ENCODE peak calls at places on chromosome 7, in six cellular contexts. Z is suprapubic skin, L is tibial nerve, A is Peyer's patch, O is heart left ventricle, E is adrenal gland. B is an unnamed sample.
A peak's percentile ranks its signal among the peaks of the same experiment; 100 is the strongest.

GRCh38 chr7:93262535-93262934 is 30.4 kb downstream of the VPS50 start:
- DNase-seq in Z (no peak), L (no peak), A (no peak), O (no peak), E (no peak), B (no peak)

GRCh38 chr7:33933611-33934281 is 28.4 kb downstream of the BMPER start:
- DNase-seq in Z (no peak), L (no peak), A (no peak), O (no peak), E (no peak), B (no peak)

GRCh38 chr7:41241641-41242040 is 461.2 kb downstream of the INHBA start:
- DNase-seq in Z (no peak), L (no peak), A (no peak), O (no peak), E (no peak), B (peak; percentile 14)

GRCh38 chr7:74554178-74554577 is 100.5 kb downstream of the GTF2IRD1 start:
- DNase-seq in Z (no peak), L (no peak), A (no peak), O (no peak), E (no peak), B (no peak)

GRCh38 chr7:30929686-30930085 is 18.0 kb downstream of the AQP1 start:
- DNase-seq in Z (no peak), L (no peak), A (peak; percentile 37), O (no peak), E (no peak), B (no peak)

GRCh38 chr7:30166841-30167235 is 32.1 kb downstream of the MTURN start:
- DNase-seq in Z (no peak), L (no peak), A (no peak), O (no peak), E (no peak), B (no peak)

GRCh38 chr7:47937065-47937687 is 11.1 kb downstream of the PKD1L1 start:
- DNase-seq in Z (no peak), L (no peak), A (peak; percentile 84), O (no peak), E (no peak), B (no peak)

GRCh38 chr7:127578036-127578684 is 7.2 kb downstream of the GCC1 start:
- DNase-seq in Z (no peak), L (no peak), A (no peak), O (no peak), E (no peak), B (peak; percentile 32)

GRCh38 chr7:84191261-84191660 is 3.3 kb downstream of the SEMA3A start:
- DNase-seq in Z (no peak), L (no peak), A (no peak), O (no peak), E (no peak), B (no peak)

GRCh38 chr7:70608229-70608628 is 523.7 kb upstream of the GALNT17 start:
- DNase-seq in Z (no peak), L (no peak), A (no peak), O (no peak), E (no peak), B (no peak)

GRCh38 chr7:132977234-132977633 is 104.7 kb downstream of the CHCHD3 start:
- DNase-seq in Z (no peak), L (no peak), A (no peak), O (no peak), E (no peak), B (no peak)
- H3K4me3 ChIP-seq in Z (no peak overlapping the region), L (no peak overlapping the region), A (no peak overlapping the region), O (no peak overlapping the region), E (no peak overlapping the region), B (no peak overlapping the region)

GRCh38 chr7:157284229-157285014 is 52.4 kb upstream of the DNAJB6 start:
- DNase-seq in Z (no peak), L (no peak), A (no peak), O (no peak), E (no peak), B (no peak)
- TF ChIP-seq POLR2A in Z (no peak), L (no peak), A (no peak), O (no peak), E (no peak), B (no peak)

DNA sequence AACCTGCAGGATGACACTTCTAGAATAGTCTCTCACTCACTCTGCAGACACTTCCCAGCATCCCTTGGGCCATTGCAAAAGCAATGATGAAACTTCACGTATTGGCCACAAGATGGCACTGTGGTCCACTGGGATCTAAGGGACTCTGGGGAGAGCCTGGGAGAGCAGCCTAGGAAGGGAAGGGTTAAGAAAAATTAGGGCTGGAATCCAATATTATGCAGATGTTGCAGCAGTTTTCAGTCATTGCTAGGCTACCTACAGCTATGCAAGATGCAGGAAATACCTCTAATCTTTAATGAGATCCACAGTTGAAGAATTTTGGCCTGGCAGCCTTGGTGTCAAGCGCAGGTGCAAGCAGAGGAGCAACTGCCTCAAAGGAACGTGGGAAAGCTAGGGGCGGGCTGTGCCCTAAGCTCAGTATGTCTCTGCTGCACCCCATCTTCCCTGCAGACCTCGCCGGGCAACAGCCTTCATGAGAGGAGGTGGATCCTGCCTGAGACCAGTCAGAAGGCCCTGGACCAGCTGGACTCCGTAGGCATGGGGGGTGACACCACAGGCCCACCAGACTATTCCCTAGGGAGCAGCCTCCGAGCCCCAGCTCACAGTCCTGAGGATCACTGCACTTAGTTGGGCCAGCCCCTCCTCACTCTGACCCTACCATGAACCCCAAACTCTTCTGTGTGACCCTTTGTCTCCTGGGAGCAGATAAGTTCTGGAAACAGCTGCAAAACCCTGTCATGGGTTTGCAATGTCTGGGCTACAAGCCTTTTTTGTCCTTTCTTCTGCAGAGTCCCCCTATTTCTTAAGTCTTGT is 127.9 kb upstream of the PRSS58 start:
- DNase-seq in Z (no peak), L (no peak), A (peak; percentile 70), O (peak; percentile 22), E (no peak), B (peak; percentile 95)
- TF ChIP-seq CTCF in Z (peak; percentile 18), L (peak; percentile 20), A (peak; percentile 64), O (peak; percentile 38), E (peak; percentile 28), B (peak; percentile 90)

GRCh38 chr7:38886265-38886664 is 22.7 kb downstream of the VPS41 start:
- DNase-seq in Z (no peak), L (no peak), A (no peak), O (no peak), E (no peak), B (no peak)
- H3K4me3 ChIP-seq in Z (no peak overlapping the region), L (no peak overlapping the region), A (no peak overlapping the region), O (no peak overlapping the region), E (no peak overlapping the region), B (no peak overlapping the region)

GRCh38 chr7:985915-986741 is 3.1 kb downstream of the CYP2W1 start:
- DNase-seq in Z (no peak), L (no peak), A (peak; percentile 59), O (no peak), E (peak; percentile 92), B (peak; percentile 64)
- TF ChIP-seq POLR2A in Z (no peak), L (no peak), A (no peak), O (no peak), E (peak; percentile 75), B (no peak)

GRCh38 chr7:133364959-133365680 is 112.2 kb downstream of the EXOC4 start:
- DNase-seq in Z (no peak), L (no peak), A (no peak), O (no peak), E (no peak), B (peak; percentile 25)
- TF ChIP-seq CTCF in Z (no peak), L (no peak), A (no peak), O (no peak), E (no peak), B (no peak)

GRCh38 chr7:140673770-140674155 is 1.0 kb downstream of the ADCK2 start:
- DNase-seq in Z (no peak), L (no peak), A (no peak), O (no peak), E (no peak), B (no peak)

GRCh38 chr7:140670343-140670935 is 2.3 kb upstream of the ADCK2 start:
- DNase-seq in Z (no peak), L (no peak), A (peak; percentile 33), O (no peak), E (no peak), B (no peak)

GRCh38 chr7:140673063-140673769 is 471 bp downstream of the ADCK2 start:
- DNase-seq in Z (no peak), L (no peak), A (peak; percentile 74), O (peak; percentile 48), E (peak; percentile 39), B (peak; percentile 48)

GRCh38 chr7:140672382-140673062 is at the start of gene ADCK2:
- DNase-seq in Z (no peak), L (no peak), A (peak; percentile 82), O (peak; percentile 56), E (peak; percentile 47), B (peak; percentile 72)

DNA sequence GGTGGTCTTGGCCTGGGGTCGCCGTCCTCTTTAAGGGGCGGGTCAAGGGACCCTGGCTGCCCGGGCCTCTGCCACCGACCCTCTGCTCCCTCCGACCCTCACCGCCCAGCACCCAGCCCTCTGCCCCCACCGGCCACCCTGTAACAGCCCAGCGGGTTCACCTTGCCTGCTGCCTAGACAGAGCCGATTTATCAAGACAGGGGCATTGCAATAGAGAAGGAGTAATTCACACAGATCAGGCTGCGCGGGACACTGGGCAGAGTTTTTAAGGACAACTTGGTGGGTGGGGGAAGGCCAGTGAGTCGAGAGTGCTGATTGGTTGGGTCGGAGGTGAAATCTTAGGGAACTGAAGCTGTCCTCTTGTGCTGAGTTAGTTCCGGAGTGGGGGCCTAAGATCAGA is 779 bp upstream of the ADCK2 start:
- DNase-seq in Z (no peak), L (no peak), A (peak; percentile 44), O (no peak), E (no peak), B (no peak)
- H3K4me3 ChIP-seq in Z (no peak overlapping the region), L (peak overlapping the region; percentile 78), A (no peak overlapping the region), O (no peak overlapping the region), E (no peak overlapping the region), B (no peak overlapping the region)